ENCODE peak calls at places on chromosomes 7 and 10, in ten cellular contexts. A is ELR; X is NCI-H146; L is amniotic stem cell; C is stimulated activated CD4-positive, alpha-beta T cell treated with anti-CD3 and anti-CD28 coated beads, Interleukin-1b, Interleukin-23, amount 100 ng/mL, for 24 hours; Z is brain pericyte; Y is left lobe of liver; U is fibroblast of the conjunctiva; V is activated CD4-positive, alpha-beta T cell treated with anti-CD3 and anti-CD28 coated beads for 1 hour; I is NCI-H774. O is an unnamed sample.

GRCh38 chr7:143375298-143376034 is 5.7 kb upstream of the ZYX start:
- DNase-seq in A (peak), X (no peak), L (no peak), C (no peak), Z (no peak), Y (no peak), U (no peak), V (no peak), I (no peak), O (no peak)

GRCh38 chr7:101816499-101817030 is 861 bp upstream of the CUX1 start:
- DNase-seq in A (peak), X (peak), L (no peak), C (no peak), Z (no peak), Y (peak), U (no peak), V (no peak), I (peak), O (peak)

GRCh38 chr7:139730746-139731612 is 46.8 kb downstream of the HIPK2 start:
- DNase-seq in A (no peak), X (peak), L (no peak), C (no peak), Z (peak), Y (peak), U (peak), V (no peak), I (peak), O (peak)

GRCh38 chr10:95693331-95693667 is 428 bp downstream of the TCTN3 start:
- DNase-seq in A (no peak), X (no peak), L (no peak), C (no peak), Z (no peak), Y (no peak), U (no peak), V (no peak), I (no peak), O (no peak)

GRCh38 chr10:117174439-117175214 is 22.7 kb upstream of the KCNK18 start:
- DNase-seq in A (peak), X (peak), L (peak), C (peak), Z (no peak), Y (peak), U (peak), V (peak), I (peak), O (peak)

GRCh38 chr10:14386202-14386593 is 55.5 kb upstream of the FRMD4A start:
- DNase-seq in A (peak), X (no peak), L (peak), C (peak), Z (no peak), Y (no peak), U (no peak), V (no peak), I (no peak), O (no peak)

GRCh38 chr10:125411724-125412123 is 251.4 kb upstream of the CTBP2 start:
- DNase-seq in A (peak), X (no peak), L (peak), C (no peak), Z (peak), Y (no peak), U (peak), V (no peak), I (no peak), O (no peak)

GRCh38 chr7:159020987-159021386 is 123.7 kb downstream of the VIPR2 start:
- DNase-seq in A (no peak), X (no peak), L (no peak), C (no peak), Z (no peak), Y (no peak), U (no peak), V (no peak), I (no peak), O (no peak)

GRCh38 chr10:95474228-95475002 is 86.8 kb downstream of the SORBS1 start:
- DNase-seq in A (no peak), X (peak), L (no peak), C (no peak), Z (no peak), Y (no peak), U (peak), V (no peak), I (no peak), O (no peak)

GRCh38 chr10:43735907-43736306 is 87.2 kb upstream of the ZNF32 start:
- DNase-seq in A (peak), X (no peak), L (no peak), C (no peak), Z (no peak), Y (no peak), U (no peak), V (no peak), I (no peak), O (no peak)

GRCh38 chr10:48716393-48716792 is 31.7 kb downstream of the WDFY4 start:
- DNase-seq in A (no peak), X (no peak), L (no peak), C (no peak), Z (no peak), Y (no peak), U (no peak), V (no peak), I (no peak), O (no peak)

GRCh38 chr7:46493196-46493595 is 572.1 kb upstream of the IGFBP3 start:
- DNase-seq in A (no peak), X (no peak), L (no peak), C (no peak), Z (no peak), Y (no peak), U (no peak), V (no peak), I (no peak), O (no peak)